ENCODE peak calls at places on chromosome 15, in five cellular contexts. Z, I, H, F and P are unnamed samples.
A peak's percentile ranks its signal among the peaks of the same experiment; 100 is the strongest.

GRCh38 chr15:35925634-35926380 is 379.8 kb upstream of the DPH6 start:
- DNase-seq in H (no peak), F (no peak), Z (no peak), I (no peak), P (peak; percentile 12)

GRCh38 chr15:62569460-62570404 is 404.6 kb upstream of the C2CD4B start:
- DNase-seq in F (peak; percentile 97), H (no peak), Z (no peak), I (no peak), P (no peak)

GRCh38 chr15:52778457-52778856 is 11.7 kb downstream of the ONECUT1 start:
- DNase-seq in F (no peak), Z (peak; percentile 46), H (no peak), I (no peak), P (no peak)

GRCh38 chr15:52161406-52161966 is 29.7 kb downstream of the GNB5 start:
- DNase-seq in H (no peak), Z (no peak), I (no peak), F (no peak), P (no peak)

GRCh38 chr15:35181538-35181937 is 96.4 kb upstream of the NANOGP8 start:
- DNase-seq in I (peak; percentile 21), Z (no peak), F (no peak), H (no peak), P (peak; percentile 3)

GRCh38 chr15:91521996-91522395 is 331.5 kb upstream of the SLCO3A1 start:
- DNase-seq in I (no peak), Z (no peak), F (no peak), H (no peak), P (no peak)

GRCh38 chr15:83207622-83208356 is at the start of gene HDGFL3:
- DNase-seq in F (no peak), H (peak; percentile 62), I (no peak), Z (peak; percentile 85), P (no peak)

GRCh38 chr15:79897380-79897678 is 515 bp upstream of the MTHFS start:
- DNase-seq in I (no peak), H (no peak), F (no peak), Z (no peak), P (no peak)

GRCh38 chr15:62985768-62986167 is 56.8 kb upstream of the TPM1 start:
- DNase-seq in H (no peak), I (no peak), F (no peak), Z (no peak), P (no peak)

GRCh38 chr15:92579486-92579885 is 76.1 kb downstream of the FAM174B start:
- DNase-seq in F (no peak), H (no peak), Z (no peak), I (no peak), P (no peak)

GRCh38 chr15:83626171-83626802 is 27.6 kb upstream of the ADAMTSL3 start:
- DNase-seq in H (no peak), F (no peak), I (no peak), Z (no peak), P (no peak)

GRCh38 chr15:62483817-62484216 is 318.7 kb upstream of the C2CD4B start:
- DNase-seq in F (no peak), H (no peak), Z (no peak), I (no peak), P (no peak)

DNA sequence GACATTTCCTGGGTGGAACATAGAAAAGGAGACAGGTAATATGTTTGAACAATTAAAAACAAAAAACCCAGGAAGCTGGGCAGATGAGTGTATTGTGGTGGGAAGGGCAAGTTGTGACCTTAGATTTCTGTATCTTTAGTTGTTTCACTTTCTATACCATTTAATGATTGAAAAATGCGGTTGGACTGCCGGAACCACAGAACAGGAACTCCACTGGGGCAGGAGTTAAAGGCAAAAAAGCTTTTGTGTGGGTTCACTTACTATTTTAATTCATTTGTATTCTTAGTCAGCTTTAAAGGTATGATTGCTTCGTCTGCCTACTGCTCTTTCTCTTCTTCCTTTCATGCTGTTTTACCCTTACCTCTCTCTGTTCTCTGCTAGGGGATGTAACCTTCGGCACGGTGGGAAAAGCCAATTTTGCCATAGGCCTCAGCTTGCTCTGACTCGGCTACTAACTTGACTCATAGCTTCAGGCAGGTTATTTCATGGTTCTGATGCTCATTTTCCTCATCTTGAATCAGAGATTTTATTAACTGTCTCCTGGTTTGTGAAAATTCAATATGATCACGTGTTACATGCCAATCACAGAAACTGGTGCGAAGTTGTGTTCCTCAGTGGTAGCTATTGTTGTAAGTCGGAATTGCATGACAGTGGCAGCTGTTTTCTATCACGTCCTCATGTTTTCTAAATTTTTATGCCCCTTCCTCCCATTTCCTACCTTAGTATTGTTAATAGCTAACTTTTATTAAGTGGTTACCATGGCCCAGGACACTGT is 1.6 kb upstream of the MCTP2 start:
- DNase-seq in I (peak; percentile 70), Z (no peak), H (no peak), F (no peak), P (no peak)
- H3K4me3 ChIP-seq in I (peak overlapping the region; percentile 61), Z (no peak overlapping the region), H (no peak overlapping the region), F (no peak overlapping the region), P (no peak overlapping the region)

DNA sequence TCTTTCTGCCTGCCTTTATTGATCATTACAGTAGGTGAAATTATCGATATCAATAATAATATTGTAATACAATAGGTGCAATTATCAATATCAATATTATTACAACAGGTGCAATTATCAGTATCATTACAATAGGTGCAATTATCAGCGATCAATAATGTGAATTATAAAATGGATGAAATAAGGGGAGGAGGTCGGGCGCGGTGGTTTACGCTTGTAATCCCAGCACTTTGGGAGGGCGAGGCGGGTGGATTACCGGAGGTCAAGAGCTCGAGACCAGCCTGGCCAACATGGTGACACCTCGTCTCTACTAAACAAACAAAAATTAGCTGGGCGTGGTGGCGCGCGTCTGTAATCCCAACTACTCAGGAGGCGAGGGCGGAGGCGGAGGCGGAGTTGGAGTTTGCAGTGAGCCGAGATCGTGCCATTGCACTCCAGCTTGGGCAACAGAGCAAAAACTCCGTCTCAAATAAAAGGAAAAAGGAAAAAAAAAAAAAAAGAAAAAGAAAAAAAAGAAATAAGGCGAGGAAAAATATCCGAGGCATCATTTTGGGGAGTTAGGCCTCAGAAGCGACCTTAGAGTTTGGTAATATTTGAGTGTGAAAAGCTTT is 611 bp upstream of the BNIP2 start:
- DNase-seq in I (no peak), Z (peak; percentile 63), H (no peak), F (peak; percentile 57), P (peak; percentile 55)
- TF ChIP-seq RAD21 in I (no peak), Z (no peak), H (no peak), F (no peak), P (no peak)

GRCh38 chr15:69524296-69524695 is 71.7 kb downstream of the RPLP1 start:
- DNase-seq in H (no peak), I (no peak), F (no peak), Z (no peak), P (no peak)

GRCh38 chr15:69524850-69525249 is 72.2 kb downstream of the RPLP1 start:
- DNase-seq in I (no peak), H (no peak), F (no peak), Z (no peak), P (no peak)

GRCh38 chr15:69525543-69525942 is 72.9 kb downstream of the RPLP1 start:
- DNase-seq in Z (no peak), I (no peak), H (peak; percentile 70), F (no peak), P (no peak)

GRCh38 chr15:69522361-69522760 is 69.7 kb downstream of the RPLP1 start:
- DNase-seq in I (no peak), H (no peak), Z (no peak), F (no peak), P (no peak)

GRCh38 chr15:69523010-69524001 is 70.7 kb downstream of the RPLP1 start:
- DNase-seq in F (peak; percentile 38), Z (peak; percentile 92), I (no peak), H (peak; percentile 66), P (peak; percentile 36)
- TF ChIP-seq SRF in F (no peak), Z (no peak), I (no peak), H (no peak), P (no peak)

GRCh38 chr15:94295275-94295674 is 63.9 kb downstream of the MCTP2 start:
- DNase-seq in F (no peak), I (no peak), H (no peak), Z (no peak), P (no peak)

GRCh38 chr15:94298359-94298758 is 67.0 kb downstream of the MCTP2 start:
- DNase-seq in I (no peak), H (no peak), F (no peak), Z (no peak), P (no peak)

GRCh38 chr15:94300612-94301011 is 69.3 kb downstream of the MCTP2 start:
- DNase-seq in Z (no peak), H (no peak), F (no peak), I (no peak), P (no peak)

GRCh38 chr15:94294556-94294955 is 63.2 kb downstream of the MCTP2 start:
- DNase-seq in Z (no peak), I (no peak), F (no peak), H (no peak), P (no peak)

DNA sequence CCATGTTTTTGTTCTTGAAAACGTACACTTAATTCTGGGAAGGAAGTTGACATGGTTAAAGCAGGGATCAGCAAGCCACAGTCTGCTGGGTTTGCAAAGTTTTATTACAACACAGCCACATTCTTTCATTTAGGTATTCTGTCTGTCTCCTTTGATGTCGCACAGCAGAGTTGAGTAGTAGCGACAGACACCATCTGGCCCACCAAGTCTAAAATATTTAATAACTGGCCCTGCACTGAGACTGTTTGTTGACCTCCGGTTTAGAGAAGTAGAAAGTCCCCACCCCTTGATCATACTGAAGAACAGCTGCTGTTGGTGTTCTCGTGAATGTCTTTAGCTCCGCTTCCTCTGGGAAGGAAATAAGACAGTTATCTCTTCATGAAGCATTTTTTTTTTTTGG is 66.2 kb downstream of the MCTP2 start:
- DNase-seq in F (no peak), I (no peak), Z (no peak), H (no peak), P (no peak)
- H3K4me3 ChIP-seq in F (no peak overlapping the region), I (no peak overlapping the region), Z (no peak overlapping the region), H (no peak overlapping the region), P (no peak overlapping the region)